ENCODE peak calls at places on chromosomes 5 and 9, in nine cellular contexts. F, C, I, G, O, R, A, N and X are unnamed samples. For H3K4me1, the result is how much of the 10 kb centered on the place peaks cover.

GRCh38 chr5:141199359-141200235 is at the start of gene PCDHB11:
- DNase-seq in F (no peak), C (no peak), I (no peak), G (peak), O (no peak), R (peak), A (no peak), N (peak), X (no peak)

GRCh38 chr5:72242796-72243475 is 77.1 kb downstream of the MRPS27 start:
- DNase-seq in F (no peak), C (no peak), I (no peak), G (no peak), O (no peak), R (no peak), A (no peak), N (no peak), X (no peak)

GRCh38 chr5:33832904-33833575 is 58.8 kb downstream of the ADAMTS12 start:
- DNase-seq in F (peak), C (no peak), I (no peak), G (no peak), O (no peak), R (no peak), A (no peak), N (no peak), X (no peak)

GRCh38 chr9:126298319-126298801 is 28.3 kb upstream of the MVB12B start:
- DNase-seq in F (no peak), C (no peak), I (no peak), G (no peak), O (no peak), R (no peak), A (no peak), N (no peak), X (no peak)

GRCh38 chr5:66558562-66558961 is 37.6 kb upstream of the MAST4 start:
- DNase-seq in F (no peak), C (no peak), I (no peak), G (peak), O (no peak), R (no peak), A (no peak), N (no peak), X (no peak)

GRCh38 chr5:146073239-146073900 is 32.0 kb downstream of the PLAC8L1 start:
- DNase-seq in F (no peak), C (no peak), I (no peak), G (no peak), O (no peak), R (no peak), A (no peak), N (no peak), X (peak)

GRCh38 chr9:19174127-19174921 is 47.0 kb upstream of the PLIN2 start:
- DNase-seq in F (peak), C (no peak), I (peak), G (peak), O (peak), R (peak), A (peak), N (peak), X (peak)

GRCh38 chr5:135244620-135245021 is 154.4 kb downstream of the MACROH2A1 start:
- DNase-seq in F (no peak), C (no peak), I (no peak), G (no peak), O (no peak), R (no peak), A (peak), N (no peak), X (no peak)

GRCh38 chr5:56480305-56481146 is 247.4 kb upstream of the ANKRD55 start:
- DNase-seq in F (peak), C (peak), I (peak), G (peak), O (peak), R (peak), A (peak), N (no peak), X (peak)

GRCh38 chr5:99640646-99641045 is 711.8 kb upstream of the CHD1 start:
- DNase-seq in F (no peak), C (no peak), I (no peak), G (no peak), O (no peak), R (no peak), A (no peak), N (no peak), X (no peak)

GRCh38 chr5:41193462-41194166 is 19.7 kb downstream of the C6 start:
- DNase-seq in F (peak), C (peak), I (peak), G (no peak), O (peak), R (peak), A (peak), N (no peak), X (peak)

GRCh38 chr9:126719677-126720435 is 85.0 kb upstream of the ZBTB43 start:
- DNase-seq in F (peak), C (peak), I (no peak), G (peak), O (peak), R (peak), A (peak), N (no peak), X (peak)

GRCh38 chr5:169433221-169433651 is 132.3 kb upstream of the SLIT3 start:
- DNase-seq in F (no peak), C (no peak), I (no peak), G (no peak), O (no peak), R (no peak), A (no peak), N (no peak), X (no peak)

GRCh38 chr9:33153001-33153400 is 14.1 kb downstream of the B4GALT1 start:
- DNase-seq in F (no peak), C (no peak), I (no peak), G (no peak), O (no peak), R (no peak), A (no peak), N (no peak), X (no peak)

GRCh38 chr9:134709512-134710270 is 68.1 kb downstream of the COL5A1 start:
- DNase-seq in F (no peak), C (no peak), I (peak), G (no peak), O (no peak), R (no peak), A (peak), N (no peak), X (peak)

GRCh38 chr9:18829858-18830257 is 203.2 kb downstream of the SAXO1 start:
- DNase-seq in F (no peak), C (no peak), I (peak), G (no peak), O (no peak), R (peak), A (peak), N (no peak), X (no peak)

GRCh38 chr5:75729321-75729720 is 12.1 kb upstream of the POC5 start:
- DNase-seq in F (no peak), C (no peak), I (no peak), G (no peak), O (no peak), R (peak), A (no peak), N (no peak), X (no peak)

GRCh38 chr5:16784088-16784487 is 152.0 kb downstream of the MYO10 start:
- DNase-seq in F (peak), C (no peak), I (no peak), G (no peak), O (no peak), R (no peak), A (no peak), N (no peak), X (no peak)

GRCh38 chr5:130135506-130135905 is 231.2 kb downstream of the CHSY3 start:
- DNase-seq in F (peak), C (no peak), I (no peak), G (no peak), O (no peak), R (peak), A (no peak), N (no peak), X (no peak)

GRCh38 chr5:101995585-101995984 is 300.5 kb downstream of the SLCO4C1 start:
- DNase-seq in F (no peak), C (no peak), I (no peak), G (no peak), O (no peak), R (no peak), A (no peak), N (no peak), X (no peak)

GRCh38 chr9:134944351-134944802 is 26.7 kb upstream of the FCN1 start:
- DNase-seq in F (peak), C (no peak), I (peak), G (no peak), O (no peak), R (no peak), A (no peak), N (no peak), X (no peak)

GRCh38 chr5:180291234-180291940 is 496 bp downstream of the MAPK9 start:
- DNase-seq in F (no peak), C (no peak), I (peak), G (peak), O (no peak), R (peak), A (no peak), N (peak), X (peak)

GRCh38 chr9:35042081-35042604 is 30.3 kb downstream of the VCP start:
- DNase-seq in F (peak), C (no peak), I (no peak), G (no peak), O (no peak), R (no peak), A (no peak), N (no peak), X (no peak)

GRCh38 chr9:138044485-138045383 is 167.2 kb downstream of the CACNA1B start:
- DNase-seq in F (no peak), C (no peak), I (no peak), G (no peak), O (no peak), R (no peak), A (peak), N (no peak), X (peak)

GRCh38 chr5:56638768-56639238 is 176.5 kb upstream of the MAP3K1 start:
- DNase-seq in F (no peak), C (no peak), I (no peak), G (no peak), O (no peak), R (no peak), A (no peak), N (no peak), X (no peak)

GRCh38 chr5:45113726-45114125 is 305.0 kb downstream of the MRPS30 start:
- DNase-seq in F (no peak), C (no peak), I (no peak), G (no peak), O (no peak), R (no peak), A (no peak), N (no peak), X (no peak)

GRCh38 chr5:68465934-68466551 is 250.5 kb downstream of the PIK3R1 start:
- DNase-seq in F (no peak), C (no peak), I (no peak), G (no peak), O (no peak), R (no peak), A (no peak), N (no peak), X (no peak)

GRCh38 chr5:20606006-20606405 is 618.0 kb upstream of the CDH18 start:
- DNase-seq in F (no peak), C (no peak), I (no peak), G (no peak), O (no peak), R (no peak), A (no peak), N (no peak), X (no peak)

GRCh38 chr9:125650271-125650737 is 56.7 kb downstream of the MAPKAP1 start:
- DNase-seq in F (peak), C (no peak), I (no peak), G (no peak), O (no peak), R (peak), A (no peak), N (no peak), X (no peak)

GRCh38 chr5:137706841-137707240 is 29.0 kb downstream of the KLHL3 start:
- DNase-seq in F (no peak), C (no peak), I (no peak), G (no peak), O (no peak), R (peak), A (no peak), N (no peak), X (no peak)

GRCh38 chr9:101029300-101030021 is 934 bp downstream of the PLPPR1 start:
- DNase-seq in F (no peak), C (no peak), I (no peak), G (no peak), O (no peak), R (no peak), A (no peak), N (no peak), X (no peak)

DNA sequence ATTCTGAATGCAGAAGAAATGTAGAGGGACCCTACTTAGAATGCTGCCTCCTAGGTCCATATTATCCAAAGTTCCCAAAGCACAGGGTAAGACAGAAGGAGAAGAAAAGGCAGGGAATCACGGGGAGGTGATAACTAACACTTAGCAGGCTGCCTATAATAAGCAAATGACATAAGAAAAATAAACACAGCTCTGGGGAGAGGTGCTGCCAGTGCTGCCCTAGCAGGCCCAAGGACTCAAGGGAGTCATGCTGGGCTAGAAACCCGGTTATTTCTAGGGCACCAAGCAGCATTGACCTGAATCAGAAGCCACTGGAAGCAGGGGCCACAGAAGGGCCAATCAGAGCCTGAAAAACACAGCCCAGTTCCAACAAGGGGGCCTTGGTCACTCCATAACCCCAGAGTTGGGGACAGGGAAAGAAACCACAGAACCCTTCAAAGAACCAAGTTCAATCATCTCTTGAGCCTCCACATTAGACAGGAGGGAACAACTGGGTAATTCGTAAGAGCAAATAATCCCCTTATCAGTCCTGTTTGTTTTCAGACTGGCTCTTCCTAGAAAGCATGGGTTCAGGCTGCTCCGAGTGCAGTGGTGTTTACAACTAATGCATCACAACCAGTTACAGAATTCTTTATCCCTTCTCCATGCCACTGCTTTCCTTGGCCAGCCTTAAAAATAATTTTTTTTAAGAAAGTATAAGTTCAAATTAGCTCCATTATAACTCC is 24.0 kb downstream of the NRG2 start:
- DNase-seq in F (no peak), C (no peak), I (no peak), G (no peak), O (no peak), R (no peak), A (no peak), N (no peak), X (no peak)
- H3K4me3 ChIP-seq in F (no peak), C (no peak), I (no peak), G (no peak), O (no peak), R (no peak), A (no peak), N (no peak), X (no peak)

DNA sequence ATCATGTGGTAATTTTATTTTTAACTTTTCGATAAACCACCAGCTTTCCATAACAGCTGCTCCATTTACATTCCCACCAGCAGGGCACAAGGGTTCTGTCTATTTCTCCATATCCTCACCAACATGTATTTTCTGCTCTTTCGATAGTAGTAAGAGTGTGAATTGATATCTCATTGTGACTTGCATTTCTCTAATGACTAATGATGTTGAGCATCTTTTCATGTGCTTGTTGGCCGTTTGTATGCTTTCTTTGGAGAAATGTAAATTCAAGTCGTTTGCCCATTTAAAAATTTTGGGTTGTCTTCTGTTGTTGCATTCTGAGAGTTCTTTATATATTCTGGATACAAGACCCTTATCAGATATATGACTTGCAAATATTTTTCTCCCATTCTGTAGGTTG is 45.9 kb downstream of the PSD2 start:
- DNase-seq in F (no peak), C (no peak), I (no peak), G (no peak), O (no peak), R (no peak), A (no peak), N (no peak), X (no peak)
- TF ChIP-seq CTCF in F (no peak), C (no peak), I (no peak), G (no peak), O (no peak), R (no peak), A (no peak), N (no peak), X (no peak)

GRCh38 chr9:93061260-93061751 is 2.8 kb downstream of the SUSD3 start:
- DNase-seq in F (no peak), C (no peak), I (peak), G (no peak), O (no peak), R (no peak), A (no peak), N (no peak), X (no peak)

GRCh38 chr9:93060746-93061259 is 2.3 kb downstream of the SUSD3 start:
- DNase-seq in F (peak), C (peak), I (peak), G (no peak), O (no peak), R (no peak), A (no peak), N (no peak), X (no peak)

GRCh38 chr9:93062364-93062763 is 3.9 kb downstream of the SUSD3 start:
- DNase-seq in F (no peak), C (peak), I (no peak), G (no peak), O (no peak), R (no peak), A (no peak), N (no peak), X (no peak)

GRCh38 chr9:93059960-93060591 is 1.6 kb downstream of the SUSD3 start:
- DNase-seq in F (no peak), C (peak), I (no peak), G (no peak), O (no peak), R (no peak), A (no peak), N (no peak), X (no peak)

GRCh38 chr9:93061791-93062299 is 3.3 kb downstream of the SUSD3 start:
- DNase-seq in F (no peak), C (peak), I (no peak), G (peak), O (no peak), R (no peak), A (no peak), N (no peak), X (no peak)
- H3K4me1 ChIP-seq in F (under half), C (under half), I (under half), G (half or more), O (under half), R (under half), A (under half), N (under half), X (under half)

DNA sequence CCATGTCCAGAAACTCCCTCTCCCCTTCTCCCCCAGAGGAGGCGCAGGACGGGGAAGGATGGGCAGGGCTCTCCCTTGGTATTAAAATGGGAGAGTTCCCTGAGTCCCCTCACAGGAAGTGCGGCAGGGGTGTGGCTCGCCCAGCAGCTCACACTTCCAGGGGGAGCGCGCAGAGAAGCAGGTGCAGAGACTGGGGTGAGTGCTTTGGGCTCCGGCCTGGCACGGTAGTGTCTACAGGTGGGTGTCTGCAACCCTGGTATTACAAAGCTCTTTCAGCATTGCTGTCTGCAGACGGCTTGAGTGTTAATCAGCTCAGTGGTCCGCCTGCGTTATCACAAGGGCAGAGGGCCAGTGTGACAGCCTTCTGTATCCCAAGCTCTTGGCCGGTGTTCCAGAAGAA is 114.9 kb upstream of the FBXL7 start:
- DNase-seq in F (no peak), C (no peak), I (no peak), G (no peak), O (no peak), R (no peak), A (no peak), N (no peak), X (no peak)
- H3K4me3 ChIP-seq in F (no peak), C (no peak), I (no peak), G (no peak), O (no peak), R (no peak), A (no peak), N (no peak), X (no peak)

GRCh38 chr5:154541553-154541952 is 63.5 kb upstream of the HAND1 start:
- DNase-seq in F (no peak), C (no peak), I (no peak), G (no peak), O (no peak), R (no peak), A (no peak), N (no peak), X (peak)
- TF ChIP-seq CTCF in F (no peak), C (peak), I (no peak), G (no peak), O (no peak), R (no peak), A (no peak), N (no peak), X (no peak)

GRCh38 chr5:14217587-14217986 is 74.4 kb downstream of the TRIO start:
- DNase-seq in F (no peak), C (no peak), I (no peak), G (no peak), O (peak), R (no peak), A (no peak), N (no peak), X (no peak)

GRCh38 chr5:14218480-14218879 is 75.3 kb downstream of the TRIO start:
- DNase-seq in F (no peak), C (no peak), I (no peak), G (no peak), O (no peak), R (no peak), A (no peak), N (no peak), X (no peak)

GRCh38 chr5:14218011-14218410 is 74.9 kb downstream of the TRIO start:
- DNase-seq in F (no peak), C (no peak), I (no peak), G (no peak), O (no peak), R (no peak), A (no peak), N (no peak), X (no peak)

GRCh38 chr5:14219800-14220512 is 76.8 kb downstream of the TRIO start:
- DNase-seq in F (no peak), C (no peak), I (no peak), G (no peak), O (no peak), R (no peak), A (no peak), N (no peak), X (no peak)

DNA sequence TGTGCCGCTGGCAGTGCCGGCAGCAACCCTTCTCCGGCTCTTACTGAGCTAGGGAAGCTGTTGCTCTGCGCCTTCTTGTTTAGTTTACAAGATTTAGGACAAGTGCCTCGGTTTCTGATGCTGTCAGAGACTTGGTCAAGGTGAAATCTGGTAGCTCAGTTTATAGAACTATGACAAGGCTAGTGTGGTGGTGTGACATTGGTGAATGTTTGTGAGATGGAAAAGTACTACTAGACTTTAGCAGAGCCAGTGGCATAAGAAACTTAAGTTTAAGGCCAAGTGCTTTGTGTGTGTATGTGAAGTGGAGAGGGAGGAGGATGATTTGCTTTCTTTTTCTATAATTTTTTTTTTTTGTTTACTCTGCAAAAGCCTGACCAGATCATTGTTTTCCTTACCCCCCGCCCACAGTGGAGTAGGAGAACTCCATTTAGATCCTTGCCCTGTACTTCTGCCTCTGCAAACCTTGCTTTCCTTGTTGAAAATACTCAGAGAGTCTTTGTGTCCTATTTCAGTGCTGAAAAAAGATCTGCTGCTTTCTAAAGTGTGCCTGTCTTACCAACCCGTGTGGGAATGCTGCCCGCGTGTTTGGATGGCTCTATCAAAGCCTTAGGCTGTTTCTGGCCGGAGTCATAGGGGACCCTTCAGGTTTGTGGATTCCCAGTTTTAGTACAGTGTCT is 75.9 kb downstream of the TRIO start:
- DNase-seq in F (no peak), C (no peak), I (no peak), G (no peak), O (no peak), R (no peak), A (no peak), N (no peak), X (no peak)
- H3K4me1 ChIP-seq in F (under half), C (half or more), I (under half), G (under half), O (half or more), R (under half), A (under half), N (half or more), X (half or more)